ENCODE peak calls at places on chromosome 3, in eight cellular contexts. Z is fibroblast of lung, T is dorsolateral prefrontal cortex, D is IMR-90, J is ovary, U is H9, X is sigmoid colon, V is right lobe of liver. C is an unnamed sample.

GRCh38 chr3:187026321-187026678 is 96.0 kb downstream of the ST6GAL1 start:
- DNase-seq in V (no peak), X (no peak), D (no peak), J (no peak), Z (no peak), U (no peak), T (no peak), C (no peak)

GRCh38 chr3:56878046-56878445 is 76.3 kb upstream of the ARHGEF3 start:
- DNase-seq in T (peak), U (no peak), V (no peak), Z (peak), D (peak), X (no peak), J (no peak), C (no peak)

GRCh38 chr3:47194994-47195393 is 31.1 kb upstream of the SETD2 start:
- DNase-seq in J (no peak), X (no peak), D (peak), V (no peak), Z (no peak), T (no peak), U (no peak), C (no peak)

GRCh38 chr3:72696815-72697214 is 151.4 kb downstream of the SHQ1 start:
- DNase-seq in T (no peak), J (no peak), D (no peak), U (peak), X (no peak), V (no peak), Z (no peak), C (no peak)

GRCh38 chr3:73292241-73292640 is 230.8 kb downstream of the EBLN2 start:
- DNase-seq in T (no peak), Z (no peak), X (no peak), J (no peak), V (no peak), U (no peak), D (no peak), C (no peak)

GRCh38 chr3:25043757-25044156 is 384.3 kb upstream of the RARB start:
- DNase-seq in X (no peak), Z (no peak), V (no peak), T (no peak), D (no peak), U (no peak), J (no peak), C (no peak)

GRCh38 chr3:183158552-183159006 is 4.0 kb downstream of the LAMP3 start:
- DNase-seq in V (no peak), Z (peak), U (no peak), T (no peak), D (peak), X (no peak), J (no peak), C (no peak)

GRCh38 chr3:3191675-3192480 is 12.4 kb upstream of the CRBN start:
- DNase-seq in T (no peak), V (no peak), D (no peak), Z (peak), X (no peak), U (no peak), J (no peak), C (no peak)

GRCh38 chr3:18988619-18989229 is 159.6 kb upstream of the KCNH8 start:
- DNase-seq in X (no peak), Z (peak), J (no peak), U (no peak), T (no peak), D (no peak), V (no peak), C (no peak)

GRCh38 chr3:156298938-156299337 is 178.6 kb downstream of the KCNAB1 start:
- DNase-seq in U (no peak), J (no peak), Z (no peak), X (peak), V (peak), D (no peak), T (no peak), C (peak)

GRCh38 chr3:149936812-149937230 is 33.9 kb downstream of the PFN2 start:
- DNase-seq in D (peak), J (no peak), X (no peak), U (peak), V (peak), Z (peak), T (no peak), C (peak)

GRCh38 chr3:132196113-132196512 is 121.1 kb upstream of the ACP3 start:
- DNase-seq in U (no peak), J (no peak), X (no peak), D (no peak), T (no peak), Z (peak), V (no peak), C (no peak)

GRCh38 chr3:187227658-187228258 is 30.5 kb downstream of the RTP1 start:
- DNase-seq in U (no peak), X (no peak), D (peak), J (no peak), V (no peak), T (no peak), Z (peak), C (no peak)

GRCh38 chr3:66485291-66485968 is 15.4 kb downstream of the LRIG1 start:
- DNase-seq in D (peak), T (peak), V (no peak), Z (peak), X (peak), J (no peak), U (no peak), C (peak)

GRCh38 chr3:43366880-43367279 is 80.5 kb downstream of the SNRK start:
- DNase-seq in J (no peak), T (no peak), Z (no peak), X (no peak), D (no peak), V (no peak), U (no peak), C (no peak)

DNA sequence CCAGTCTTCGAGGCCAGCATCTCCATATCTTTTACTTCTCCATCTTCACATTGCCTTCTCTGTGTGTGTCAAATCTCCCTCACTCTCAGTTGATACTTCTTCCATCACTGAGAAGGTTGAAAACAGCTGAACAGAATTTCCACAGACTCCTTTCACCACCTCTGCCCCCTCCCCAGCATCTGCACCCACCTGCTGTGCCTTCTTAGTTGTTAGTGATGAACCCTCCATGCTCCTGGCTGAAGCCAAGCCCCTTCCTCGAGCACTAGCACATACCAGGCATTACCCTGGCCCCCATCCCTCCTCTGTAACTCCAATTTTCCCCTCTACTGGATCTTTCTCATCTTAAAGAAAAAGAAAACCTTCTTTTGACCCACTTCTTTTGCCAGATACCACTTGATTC is 27.8 kb upstream of the ESYT3 start:
- DNase-seq in U (peak), J (no peak), X (no peak), T (no peak), Z (no peak), D (no peak), V (no peak), C (no peak)
- TF ChIP-seq CTCF in U (no peak), J (no peak), X (no peak), T (no peak), Z (no peak), D (no peak), V (no peak), C (no peak)

GRCh38 chr3:124078978-124079911 is 87.3 kb upstream of the ROPN1 start:
- DNase-seq in U (no peak), D (peak), V (no peak), X (no peak), T (no peak), Z (peak), J (no peak), C (no peak)
- H3K27ac ChIP-seq in U (no peak), D (no peak), V (no peak), X (no peak), T (no peak), Z (no peak), J (no peak), C (no peak)

DNA sequence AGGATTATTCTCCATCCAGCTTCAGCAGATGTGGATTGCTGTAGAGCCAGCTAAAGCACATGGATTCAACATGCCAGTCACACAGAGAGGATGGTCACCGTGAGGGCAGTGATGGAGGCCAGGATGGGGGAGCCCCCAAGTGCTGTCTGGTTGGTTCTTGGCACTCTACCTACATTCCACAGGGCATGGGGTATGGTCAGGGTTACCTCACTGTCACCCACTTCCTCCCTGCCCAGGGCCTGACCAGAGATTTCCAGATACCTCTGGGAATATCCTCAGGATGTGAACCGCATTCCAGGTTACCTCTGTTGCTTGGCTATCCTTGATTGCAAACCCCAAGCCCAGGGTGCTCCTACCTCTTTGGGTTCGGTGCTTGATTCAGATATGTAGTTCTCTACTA is 147.3 kb upstream of the TRIM42 start:
- DNase-seq in J (no peak), Z (peak), D (no peak), X (no peak), T (no peak), V (no peak), U (no peak), C (no peak)
- TF ChIP-seq CTCF in J (no peak), Z (no peak), D (no peak), X (no peak), T (no peak), V (no peak), U (no peak), C (no peak)

DNA sequence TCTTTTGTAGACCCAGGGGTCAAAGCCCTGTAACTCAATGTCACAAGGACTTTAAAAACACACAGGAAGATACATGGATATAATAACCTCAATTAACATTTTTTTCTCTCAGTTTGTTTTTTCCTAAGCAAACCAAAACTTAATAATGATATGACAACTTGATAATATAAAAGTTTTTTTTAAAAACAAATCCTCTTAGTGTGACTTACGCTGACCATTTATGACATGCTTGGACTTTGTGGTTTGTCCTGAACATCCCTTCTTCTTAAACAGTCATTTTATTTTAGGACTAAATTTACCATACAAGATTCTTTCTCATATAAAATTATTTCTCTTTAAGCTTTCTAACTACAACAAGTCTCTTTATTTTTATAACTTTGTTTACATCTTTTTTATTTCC is 25.4 kb upstream of the FAM3D start:
- DNase-seq in V (no peak), T (no peak), X (no peak), Z (peak), D (peak), J (no peak), U (no peak), C (no peak)
- H3K27ac ChIP-seq in V (no peak), T (no peak), X (no peak), Z (no peak), D (no peak), J (no peak), U (no peak), C (no peak)

GRCh38 chr3:190684776-190685175 is 170.9 kb downstream of the IL1RAP start:
- DNase-seq in V (no peak), Z (no peak), J (no peak), T (no peak), U (no peak), X (no peak), D (no peak), C (no peak)

DNA sequence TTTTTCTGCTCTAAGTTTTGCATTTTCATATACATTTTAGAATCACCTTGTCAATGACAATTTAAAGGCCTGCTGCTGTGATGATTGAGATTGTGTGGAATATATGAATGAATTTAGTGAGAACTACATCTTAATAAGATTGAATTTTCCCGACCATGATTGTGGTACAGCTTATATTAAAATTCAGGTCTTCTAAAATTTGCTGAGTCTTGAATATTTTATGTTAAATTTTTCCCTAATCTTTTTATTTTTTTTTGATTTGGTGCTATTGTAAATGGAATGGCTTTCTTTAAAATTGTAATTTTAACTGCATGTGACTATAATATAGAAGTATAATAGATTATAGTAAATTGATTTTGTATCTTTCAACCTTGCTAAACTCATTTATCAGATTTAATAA is 172.1 kb downstream of the IL1RAP start:
- DNase-seq in U (no peak), T (no peak), D (no peak), J (no peak), V (no peak), Z (no peak), X (no peak), C (no peak)
- TF ChIP-seq CTCF in U (no peak), T (no peak), D (no peak), J (no peak), V (no peak), Z (no peak), X (no peak), C (no peak)

DNA sequence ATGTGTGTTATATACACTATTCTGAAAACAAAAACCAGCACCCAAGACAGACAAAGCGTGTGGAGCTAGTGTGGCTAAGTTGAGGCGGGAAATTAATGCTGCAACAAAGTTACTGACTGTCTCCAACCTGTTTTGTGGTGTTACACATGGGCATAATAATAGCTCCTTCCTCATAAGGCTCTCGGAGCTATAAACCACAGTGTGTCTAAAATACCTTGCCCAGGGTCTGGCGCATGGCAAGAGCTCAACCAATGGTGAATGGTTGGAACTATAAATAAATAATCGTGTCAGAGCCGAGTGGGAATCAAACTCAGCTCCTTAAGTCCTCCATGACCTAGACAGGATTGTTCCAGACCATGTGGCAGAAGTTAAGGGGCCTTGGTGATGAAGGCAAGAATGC is 35.9 kb upstream of the TFRC start:
- DNase-seq in U (no peak), J (no peak), X (no peak), T (no peak), Z (no peak), V (no peak), D (no peak), C (no peak)
- H3K27ac ChIP-seq in U (no peak), J (no peak), X (no peak), T (no peak), Z (no peak), V (no peak), D (no peak), C (no peak)

DNA sequence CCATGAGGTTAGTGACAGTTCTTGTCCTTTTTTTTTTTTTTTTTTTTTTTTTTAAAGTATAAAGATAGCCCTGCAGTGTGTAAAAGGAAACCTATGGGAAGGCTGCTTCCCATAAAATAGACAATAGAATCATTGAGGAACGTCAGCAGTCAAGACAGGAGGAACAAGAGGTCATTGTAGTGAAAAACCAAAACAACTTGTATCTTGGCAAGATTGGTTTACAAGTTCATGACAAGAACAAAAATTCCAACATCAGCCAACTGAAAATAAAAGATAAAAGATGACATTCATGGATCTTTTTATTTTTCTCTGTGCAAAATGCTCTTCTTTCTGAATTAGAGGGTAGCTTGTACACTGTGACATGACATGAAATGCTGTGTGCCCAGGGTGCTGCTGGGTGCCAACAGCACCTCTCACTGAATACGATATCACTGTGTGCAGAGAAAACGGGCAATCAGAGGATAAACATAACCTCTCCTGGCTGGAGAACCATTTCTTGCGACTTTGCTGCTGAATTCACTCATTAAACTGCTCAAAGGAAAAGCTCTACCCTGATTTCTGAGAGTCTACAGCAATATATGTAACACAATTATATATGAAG is 30.1 kb upstream of the IP6K2 start:
- DNase-seq in D (no peak), V (no peak), J (no peak), Z (no peak), T (no peak), U (no peak), X (no peak), C (no peak)
- TF ChIP-seq CTCF in D (no peak), V (no peak), J (no peak), Z (no peak), T (no peak), U (no peak), X (no peak), C (no peak)

GRCh38 chr3:117010316-117010715 is 300.7 kb downstream of the TUSC7 start:
- DNase-seq in D (no peak), Z (no peak), V (no peak), U (no peak), X (no peak), J (no peak), T (no peak), C (no peak)
- H3K27ac ChIP-seq in D (no peak), Z (no peak), V (no peak), U (no peak), X (no peak), J (no peak), T (no peak), C (no peak)

DNA sequence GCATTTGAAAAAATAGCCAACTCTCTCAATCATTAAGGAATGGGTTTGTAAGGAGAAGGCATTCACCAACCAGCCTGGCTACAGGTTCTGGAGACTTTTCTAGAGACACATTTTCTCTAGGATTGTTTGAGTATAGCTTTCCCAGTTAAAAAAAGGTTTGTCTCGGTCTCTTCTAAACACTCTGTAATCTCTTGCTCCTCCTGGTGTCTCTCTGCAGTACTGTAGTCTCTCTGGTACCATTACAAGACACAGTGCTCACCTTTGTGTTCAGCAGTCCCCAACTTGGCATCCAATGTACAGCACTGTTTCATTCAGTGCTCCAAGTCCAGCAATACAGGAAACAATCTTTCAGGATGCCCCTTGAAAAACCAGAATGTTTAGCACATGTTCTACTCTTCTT is 534.4 kb downstream of the ZNF385D start:
- DNase-seq in V (no peak), X (no peak), J (no peak), T (no peak), U (no peak), D (no peak), Z (no peak), C (no peak)
- TF ChIP-seq CTCF in V (peak), X (no peak), J (no peak), T (no peak), U (peak), D (peak), Z (peak), C (no peak)

GRCh38 chr3:71053495-71053894 is 530.0 kb downstream of the FOXP1 start:
- DNase-seq in U (no peak), J (no peak), X (no peak), Z (no peak), T (no peak), D (no peak), V (no peak), C (no peak)

GRCh38 chr3:71055602-71056001 is 527.9 kb downstream of the FOXP1 start:
- DNase-seq in X (no peak), T (no peak), U (no peak), Z (peak), J (no peak), D (peak), V (no peak), C (no peak)

GRCh38 chr3:71056327-71056726 is 527.2 kb downstream of the FOXP1 start:
- DNase-seq in J (no peak), V (no peak), U (no peak), X (no peak), T (no peak), D (peak), Z (peak), C (no peak)

GRCh38 chr3:71052725-71053124 is 530.8 kb downstream of the FOXP1 start:
- DNase-seq in J (no peak), Z (no peak), T (no peak), X (no peak), D (no peak), V (no peak), U (no peak), C (no peak)

GRCh38 chr3:71054312-71054711 is 529.2 kb downstream of the FOXP1 start:
- DNase-seq in V (no peak), J (no peak), T (no peak), Z (no peak), X (no peak), U (no peak), D (no peak), C (no peak)
- H3K27ac ChIP-seq in V (no peak), J (no peak), T (no peak), Z (no peak), X (peak), U (no peak), D (no peak), C (no peak)

C was measured in tibial artery.